ENCODE peak calls at places on chromosomes 5 and 9, in four cellular contexts. V is GM12878, K is IMR-90, G is H1. S is an unnamed sample. For H3K36me3, the result is how much of the 10 kb centered on the place peaks cover.

GRCh38 chr5:133387091-133387490 is 225.2 kb downstream of the FSTL4 start:
- DNase-seq in G (no peak), K (no peak), V (no peak), S (no peak)

GRCh38 chr5:111584651-111585050 is 72.3 kb upstream of the STARD4 start:
- DNase-seq in V (no peak), K (peak), G (no peak), S (no peak)

GRCh38 chr5:5531371-5531770 is 108.9 kb downstream of the ICE1 start:
- DNase-seq in G (no peak), K (no peak), V (no peak), S (no peak)

GRCh38 chr9:75265525-75265972 is 177.2 kb downstream of the OSTF1 start:
- DNase-seq in V (no peak), K (peak), G (peak), S (peak)

GRCh38 chr9:3224931-3225330 is 300.9 kb downstream of the RFX3 start:
- DNase-seq in V (no peak), K (no peak), G (no peak), S (no peak)

GRCh38 chr5:96823060-96823459 is 15.3 kb upstream of the ERAP1 start:
- DNase-seq in K (no peak), V (no peak), G (no peak), S (no peak)

GRCh38 chr5:100762163-100762562 is 140.9 kb downstream of the ST8SIA4 start:
- DNase-seq in V (no peak), K (peak), G (no peak), S (no peak)

GRCh38 chr5:55923177-55923872 is 71.4 kb downstream of the IL6ST start:
- DNase-seq in K (no peak), G (peak), V (no peak), S (no peak)

GRCh38 chr5:144549580-144549979 is 378.9 kb downstream of the KCTD16 start:
- DNase-seq in K (peak), V (no peak), G (no peak), S (no peak)

GRCh38 chr5:171592741-171593140 is 173.3 kb downstream of the FGF18 start:
- DNase-seq in G (no peak), K (no peak), V (no peak), S (no peak)

GRCh38 chr5:136087961-136088871 is 44.4 kb upstream of the SMAD5 start:
- DNase-seq in K (peak), G (peak), V (no peak), S (peak)

GRCh38 chr9:136995772-136996308 is 528 bp downstream of the CLIC3 start:
- DNase-seq in V (no peak), K (peak), G (no peak), S (peak)

GRCh38 chr9:84744195-84744594 is 74.7 kb downstream of the NTRK2 start:
- DNase-seq in V (no peak), G (no peak), K (no peak), S (no peak)

GRCh38 chr5:177487975-177488374 is 9.4 kb downstream of the PDLIM7 start:
- DNase-seq in V (no peak), K (no peak), G (no peak), S (no peak)
- H3K36me3 ChIP-seq in V (under half), K (half or more), G (half or more), S (half or more)

GRCh38 chr5:52356311-52356918 is 431.3 kb upstream of the ITGA1 start:
- DNase-seq in K (peak), V (no peak), G (no peak), S (no peak)
- TF ChIP-seq CHD1 in K (no peak), V (no peak), G (no peak), S (no peak)

GRCh38 chr5:154063372-154063771 is 24.6 kb downstream of the MFAP3 start:
- DNase-seq in K (no peak), G (no peak), V (no peak), S (no peak)

GRCh38 chr5:154055225-154055624 is 16.5 kb downstream of the MFAP3 start:
- DNase-seq in G (no peak), V (no peak), K (no peak), S (no peak)

GRCh38 chr5:154058055-154059038 is 19.6 kb downstream of the MFAP3 start:
- DNase-seq in K (peak), V (peak), G (no peak), S (no peak)

GRCh38 chr5:154059039-154059430 is 20.3 kb downstream of the MFAP3 start:
- DNase-seq in K (no peak), V (no peak), G (no peak), S (no peak)

DNA sequence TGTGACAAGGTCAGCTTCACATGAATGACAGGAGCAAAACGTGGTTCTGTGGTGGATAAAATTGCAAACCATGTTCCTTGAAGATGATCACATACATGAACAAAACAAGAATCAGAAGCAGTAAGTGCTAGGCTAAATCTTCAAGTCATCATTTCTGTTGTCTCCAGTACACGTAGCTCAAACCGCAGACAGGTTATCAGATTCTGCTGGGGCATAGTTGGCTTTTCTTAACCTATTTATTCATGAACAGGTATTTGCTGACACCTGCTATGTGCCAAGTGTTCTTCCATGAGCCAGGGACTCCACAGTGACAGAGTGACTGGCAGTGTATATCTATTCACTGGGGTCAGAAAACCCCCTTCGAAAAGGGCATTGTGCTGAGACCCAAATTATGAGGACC is 20.8 kb downstream of the MFAP3 start:
- DNase-seq in V (no peak), G (no peak), K (no peak), S (no peak)
- H3K36me3 ChIP-seq in V (under half), G (under half), K (under half), S (under half)

GRCh38 chr5:170330568-170331054 is 33.0 kb upstream of the LCP2 start:
- DNase-seq in V (no peak), K (no peak), G (no peak), S (no peak)
- TF ChIP-seq CHD1 in V (no peak), K (no peak), G (no peak), S (no peak)

DNA sequence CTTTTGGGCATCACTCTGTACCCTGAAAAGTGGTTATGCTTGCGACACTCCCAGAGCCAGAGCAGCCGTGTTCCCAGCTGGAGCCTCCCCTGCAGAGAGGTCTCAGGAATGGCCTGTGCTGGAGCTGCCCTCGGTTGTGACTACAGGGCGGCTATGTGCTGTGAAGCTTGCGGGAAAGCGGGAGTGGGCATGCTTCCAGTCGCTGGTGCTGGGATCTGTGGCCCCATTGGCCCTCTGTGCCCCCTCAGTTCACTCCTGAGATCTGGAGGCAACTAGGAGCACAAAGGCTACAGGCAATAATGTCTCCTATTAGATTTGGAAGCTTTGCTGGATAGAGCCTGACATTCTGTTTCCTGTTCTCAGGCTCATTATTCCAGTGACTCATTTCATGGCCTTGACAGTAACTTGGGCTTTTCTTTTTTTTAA is 56.9 kb downstream of the GPR107 start:
- DNase-seq in K (peak), V (no peak), G (no peak), S (no peak)
- H3K36me3 ChIP-seq in K (under half), V (under half), G (under half), S (under half)

GRCh38 chr9:14746655-14747054 is 24.1 kb upstream of the CER1 start:
- DNase-seq in G (no peak), K (no peak), V (no peak), S (no peak)
- TF ChIP-seq CHD1 in G (no peak), K (no peak), V (no peak), S (no peak)

DNA sequence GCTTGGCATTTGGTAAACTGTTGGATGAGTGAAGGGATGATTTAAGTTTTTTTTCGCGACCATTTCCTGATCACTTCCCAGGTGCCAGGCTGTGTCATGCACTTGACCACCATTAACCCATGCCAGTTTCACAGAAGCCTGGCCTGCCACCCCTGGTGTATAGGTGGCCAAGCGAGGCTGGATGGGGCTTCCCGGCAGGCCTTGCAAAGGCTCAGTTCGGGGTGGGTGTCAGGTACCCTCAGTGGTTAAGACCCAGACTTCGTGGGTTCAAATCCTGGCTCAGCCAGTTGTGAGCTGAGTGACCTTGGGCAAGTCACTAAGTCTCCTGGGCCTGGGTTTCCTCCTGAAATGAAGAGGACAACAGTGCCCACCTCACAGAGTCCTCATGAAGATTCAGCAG is 2.3 kb downstream of the MED22 start:
- DNase-seq in V (no peak), G (no peak), K (no peak), S (no peak)
- H3K36me3 ChIP-seq in V (under half), G (half or more), K (half or more), S (half or more)

DNA sequence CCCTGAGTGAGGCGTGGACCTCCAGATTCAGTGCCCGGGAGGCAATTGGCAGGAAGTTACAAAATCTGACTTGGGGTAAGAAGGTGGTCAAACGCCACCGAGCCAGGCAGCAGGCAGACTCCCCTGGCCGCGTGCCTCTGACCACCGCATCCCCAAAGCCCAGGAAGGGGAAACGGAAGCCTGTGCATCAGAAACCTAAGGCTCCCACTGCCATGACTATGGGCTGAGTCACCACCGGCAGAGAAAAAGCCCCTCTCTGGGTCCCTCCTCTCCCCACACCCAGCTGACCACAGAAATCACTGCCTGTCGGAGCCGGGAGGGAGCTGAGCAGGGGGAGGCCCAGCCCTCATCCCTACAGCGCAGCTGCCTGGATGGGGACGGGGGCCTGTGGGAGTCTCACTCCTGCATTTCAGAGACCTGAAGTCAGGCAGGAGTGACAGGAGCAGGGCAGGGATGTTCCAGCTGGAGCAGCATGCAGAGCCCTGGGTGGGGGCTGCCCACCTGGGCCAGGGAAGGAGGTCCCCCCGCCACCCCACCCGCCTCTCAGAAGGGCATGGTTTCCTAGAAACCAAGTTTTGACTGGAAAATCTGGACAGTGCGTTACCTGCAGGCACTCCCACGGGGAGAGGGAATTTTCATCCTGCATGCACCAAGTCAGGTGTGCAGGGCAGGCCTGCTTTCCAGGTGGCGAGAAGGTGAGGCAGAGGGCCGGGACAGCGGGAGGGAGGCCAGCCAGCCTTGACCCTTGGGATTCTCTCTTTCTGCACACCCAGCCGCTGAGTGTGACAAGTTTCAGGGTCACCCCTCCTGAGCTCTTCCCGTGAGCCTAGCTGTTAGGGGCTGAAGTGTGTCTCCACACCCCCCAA is 68.2 kb downstream of the LRSAM1 start:
- DNase-seq in V (peak), G (no peak), K (peak), S (no peak)
- TF ChIP-seq CHD1 in V (no peak), G (no peak), K (no peak), S (no peak)

GRCh38 chr9:127498298-127498697 is 47.0 kb downstream of the LRSAM1 start:
- DNase-seq in G (no peak), K (no peak), V (no peak), S (no peak)

GRCh38 chr9:127502706-127503378 is 51.5 kb downstream of the LRSAM1 start:
- DNase-seq in V (no peak), G (no peak), K (no peak), S (no peak)

GRCh38 chr9:127500862-127501261 is 49.6 kb downstream of the LRSAM1 start:
- DNase-seq in G (no peak), V (no peak), K (no peak), S (no peak)

GRCh38 chr9:127501821-127502343 is 50.6 kb downstream of the LRSAM1 start:
- DNase-seq in V (no peak), K (peak), G (no peak), S (no peak)

DNA sequence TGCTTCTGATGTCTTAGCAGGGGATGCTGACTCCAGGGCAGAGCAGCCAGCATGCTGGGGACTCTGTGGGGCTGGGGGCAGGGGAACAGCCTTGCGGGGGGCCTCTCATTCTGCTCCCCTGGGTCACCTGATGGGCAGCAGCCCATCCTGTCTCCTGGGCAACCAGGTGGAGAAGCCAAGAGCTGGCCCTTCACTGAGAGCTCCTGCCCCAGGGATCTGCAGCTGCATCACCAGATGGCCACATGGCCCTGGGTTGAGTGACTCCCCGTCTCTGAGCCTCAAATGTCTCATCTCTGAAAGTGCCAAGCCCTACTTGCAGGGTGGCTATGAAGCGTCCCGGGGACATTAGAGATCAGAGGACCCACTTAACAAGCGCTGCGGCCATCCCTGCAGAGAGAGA is 49.1 kb downstream of the LRSAM1 start:
- DNase-seq in K (no peak), V (no peak), G (no peak), S (no peak)
- H3K36me3 ChIP-seq in K (half or more), V (under half), G (under half), S (under half)

DNA sequence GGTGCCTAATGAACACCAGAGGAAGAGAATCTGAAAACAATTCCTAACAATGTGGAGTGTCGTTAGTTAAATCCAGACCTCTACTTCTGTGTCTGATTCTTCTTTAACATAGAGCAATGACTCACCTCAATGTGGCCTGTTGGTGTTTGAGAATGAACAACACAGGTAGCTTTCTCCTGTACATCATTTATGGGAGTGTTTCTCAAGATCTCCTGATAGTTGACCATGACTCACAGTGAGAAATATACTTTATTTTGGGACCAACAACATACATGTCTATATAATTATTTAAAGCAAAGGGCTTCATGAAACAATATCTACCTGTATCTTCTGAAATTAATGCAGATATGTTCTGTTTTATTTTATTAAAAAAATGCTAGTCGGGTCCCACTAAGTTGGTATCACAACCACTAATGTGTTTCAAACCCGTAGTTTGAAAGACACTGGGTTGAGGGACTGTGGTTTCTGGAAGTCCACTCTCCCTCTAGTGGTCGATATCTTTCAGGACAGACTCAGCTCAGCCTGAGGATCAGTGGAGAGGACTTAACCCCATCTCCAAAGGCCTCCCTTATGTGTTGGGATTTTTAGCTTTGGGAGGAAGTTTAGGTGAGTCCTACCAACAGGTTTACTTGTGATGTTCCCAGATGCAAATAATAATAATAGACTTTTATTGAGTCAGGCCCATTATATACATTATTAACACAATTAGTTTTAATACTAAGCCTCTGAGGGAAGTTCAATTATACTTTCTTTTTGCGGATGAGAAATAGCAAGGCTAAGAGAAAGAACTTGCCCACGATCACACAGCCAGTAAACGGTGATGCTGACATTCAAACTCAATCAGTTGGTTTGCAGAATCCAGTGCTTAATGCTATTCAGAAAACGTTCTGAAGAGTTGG is 70.0 kb upstream of the KLF9 start:
- DNase-seq in V (no peak), G (no peak), K (peak), S (peak)
- TF ChIP-seq CHD1 in V (no peak), G (no peak), K (no peak), S (no peak)